ENCODE peak calls at places on chromosomes 5 and 9, in ten cellular contexts. Q, P, V, K, L, D, W, B, Y and C are unnamed samples.

GRCh38 chr5:105940181-105940580 is 1730.6 kb downstream of the EFNA5 start:
- DNase-seq in Q (no peak), P (no peak), V (no peak), K (no peak), L (no peak), D (no peak), W (no peak), B (no peak), Y (no peak), C (no peak)

GRCh38 chr5:133041910-133042309 is 9.9 kb upstream of the HSPA4 start:
- DNase-seq in Q (peak), P (no peak), V (peak), K (no peak), L (peak), D (peak), W (no peak), B (no peak), Y (peak), C (no peak)

GRCh38 chr9:94888775-94889174 is 162.3 kb downstream of the AOPEP start:
- DNase-seq in Q (no peak), P (no peak), V (no peak), K (no peak), L (no peak), D (no peak), W (no peak), B (no peak), Y (no peak), C (no peak)

GRCh38 chr5:96297290-96297689 is 135.8 kb downstream of the PCSK1 start:
- DNase-seq in Q (peak), P (no peak), V (peak), K (no peak), L (peak), D (peak), W (no peak), B (no peak), Y (peak), C (no peak)

GRCh38 chr9:9108641-9109040 is 1309.1 kb upstream of the DMAC1 start:
- DNase-seq in Q (no peak), P (no peak), V (no peak), K (no peak), L (no peak), D (no peak), W (no peak), B (no peak), Y (no peak), C (no peak)

GRCh38 chr9:35112257-35113020 is 3.2 kb downstream of the ATOSB start:
- DNase-seq in Q (peak), P (no peak), V (peak), K (no peak), L (peak), D (peak), W (no peak), B (no peak), Y (no peak), C (no peak)

GRCh38 chr5:40798012-40798855 is at the start of gene PRKAA1:
- DNase-seq in Q (peak), P (peak), V (peak), K (peak), L (peak), D (peak), W (peak), B (peak), Y (peak), C (peak)

GRCh38 chr9:124760719-124761118 is 10.4 kb downstream of the NR6A1 start:
- DNase-seq in Q (no peak), P (no peak), V (no peak), K (no peak), L (no peak), D (no peak), W (no peak), B (no peak), Y (no peak), C (no peak)

GRCh38 chr5:90640484-90641059 is 82.0 kb downstream of the ADGRV1 start:
- DNase-seq in Q (no peak), P (no peak), V (no peak), K (no peak), L (peak), D (peak), W (no peak), B (no peak), Y (no peak), C (no peak)

GRCh38 chr5:1545798-1546355 is 22.1 kb upstream of the LPCAT1 start:
- DNase-seq in Q (no peak), P (peak), V (peak), K (no peak), L (peak), D (no peak), W (no peak), B (no peak), Y (peak), C (no peak)

GRCh38 chr5:54171645-54172384 is 138.6 kb downstream of the ARL15 start:
- DNase-seq in Q (peak), P (no peak), V (peak), K (no peak), L (peak), D (no peak), W (no peak), B (no peak), Y (peak), C (no peak)

GRCh38 chr5:34740306-34740891 is 84.3 kb downstream of the RAI14 start:
- DNase-seq in Q (no peak), P (no peak), V (no peak), K (no peak), L (no peak), D (no peak), W (no peak), B (no peak), Y (no peak), C (no peak)

GRCh38 chr5:51194626-51195025 is 188.6 kb upstream of the ISL1 start:
- DNase-seq in Q (no peak), P (no peak), V (no peak), K (no peak), L (no peak), D (no peak), W (no peak), B (no peak), Y (no peak), C (no peak)

GRCh38 chr5:68239485-68239884 is 23.9 kb downstream of the PIK3R1 start:
- DNase-seq in Q (peak), P (no peak), V (peak), K (no peak), L (no peak), D (peak), W (no peak), B (peak), Y (no peak), C (peak)

GRCh38 chr5:60843693-60844428 is at the start of gene ELOVL7:
- DNase-seq in Q (peak), P (peak), V (no peak), K (peak), L (peak), D (peak), W (peak), B (peak), Y (peak), C (peak)

GRCh38 chr9:29039258-29039657 is 1466.0 kb upstream of the C9orf72 start:
- DNase-seq in Q (no peak), P (no peak), V (peak), K (no peak), L (peak), D (no peak), W (no peak), B (no peak), Y (peak), C (no peak)

GRCh38 chr5:136197462-136198142 is 4.6 kb upstream of the SMIM32 start:
- DNase-seq in Q (no peak), P (no peak), V (no peak), K (no peak), L (peak), D (no peak), W (no peak), B (no peak), Y (no peak), C (no peak)

GRCh38 chr5:171667341-171668096 is 118.1 kb upstream of the SMIM23 start:
- DNase-seq in Q (peak), P (no peak), V (peak), K (no peak), L (peak), D (peak), W (no peak), B (peak), Y (no peak), C (no peak)

GRCh38 chr5:179414459-179415215 is 69.4 kb upstream of the ADAMTS2 start:
- DNase-seq in Q (no peak), P (no peak), V (no peak), K (no peak), L (no peak), D (no peak), W (no peak), B (no peak), Y (no peak), C (no peak)

GRCh38 chr5:159184236-159184635 is 25.1 kb downstream of the RNF145 start:
- DNase-seq in Q (no peak), P (no peak), V (peak), K (no peak), L (no peak), D (peak), W (no peak), B (no peak), Y (no peak), C (no peak)

GRCh38 chr5:37810311-37810710 is 29.5 kb downstream of the GDNF start:
- DNase-seq in Q (no peak), P (no peak), V (peak), K (no peak), L (no peak), D (peak), W (no peak), B (no peak), Y (no peak), C (no peak)

GRCh38 chr5:56481998-56482698 is 249.0 kb upstream of the ANKRD55 start:
- DNase-seq in Q (no peak), P (no peak), V (no peak), K (no peak), L (no peak), D (peak), W (no peak), B (no peak), Y (no peak), C (no peak)

GRCh38 chr9:131732061-131732526 is 7.8 kb downstream of the RAPGEF1 start:
- DNase-seq in Q (peak), P (no peak), V (peak), K (no peak), L (peak), D (peak), W (peak), B (no peak), Y (peak), C (no peak)